ENCODE peak calls at places on chromosomes 11 and 22, in nine cellular contexts. One of them, this sample, is unnamed.

GRCh38 chr11:126892781-126893180 is 107.8 kb downstream of the KIRREL3 start:
- DNase-seq in upper lobe of left lung: no peak
- DNase-seq in stomach: no peak
- DNase-seq in spleen: no peak
- DNase-seq in esophagus muscularis mucosa: no peak
- DNase-seq in prostate gland: no peak
- DNase-seq in GM23338: no peak
- DNase-seq in HCT116: no peak
- DNase-seq in HL-60: no peak
- DNase-seq in this sample: no peak

GRCh38 chr11:61912991-61913698 is 4.2 kb downstream of the RAB3IL1 start:
- DNase-seq in upper lobe of left lung: peak
- DNase-seq in HL-60: no peak
- DNase-seq in HCT116: no peak
- DNase-seq in spleen: peak
- DNase-seq in GM23338: no peak
- DNase-seq in prostate gland: no peak
- DNase-seq in stomach: no peak
- DNase-seq in esophagus muscularis mucosa: no peak
- DNase-seq in this sample: no peak

GRCh38 chr11:134712228-134713145 is 300.4 kb upstream of the B3GAT1 start:
- DNase-seq in HL-60: no peak
- DNase-seq in GM23338: peak
- DNase-seq in spleen: peak
- DNase-seq in stomach: no peak
- DNase-seq in prostate gland: no peak
- DNase-seq in HCT116: no peak
- DNase-seq in esophagus muscularis mucosa: peak
- DNase-seq in upper lobe of left lung: no peak
- DNase-seq in this sample: no peak

GRCh38 chr22:28585324-28585723 is 94.3 kb downstream of the TTC28 start:
- DNase-seq in HL-60: no peak
- DNase-seq in spleen: no peak
- DNase-seq in esophagus muscularis mucosa: no peak
- DNase-seq in GM23338: peak
- DNase-seq in HCT116: no peak
- DNase-seq in prostate gland: no peak
- DNase-seq in upper lobe of left lung: no peak
- DNase-seq in stomach: no peak
- DNase-seq in this sample: no peak

GRCh38 chr11:3840870-3841425 is at the start of gene RHOG:
- DNase-seq in GM23338: peak
- DNase-seq in upper lobe of left lung: peak
- DNase-seq in esophagus muscularis mucosa: peak
- DNase-seq in stomach: peak
- DNase-seq in HCT116: no peak
- DNase-seq in prostate gland: peak
- DNase-seq in HL-60: peak
- DNase-seq in spleen: peak
- DNase-seq in this sample: no peak

GRCh38 chr11:107999759-108000455 is 8.8 kb upstream of the CUL5 start:
- DNase-seq in prostate gland: no peak
- DNase-seq in spleen: no peak
- DNase-seq in HL-60: no peak
- DNase-seq in upper lobe of left lung: no peak
- DNase-seq in esophagus muscularis mucosa: no peak
- DNase-seq in stomach: no peak
- DNase-seq in GM23338: peak
- DNase-seq in HCT116: peak
- DNase-seq in this sample: peak

GRCh38 chr11:121613724-121614123 is 161.0 kb upstream of the SORL1-AS1 start:
- DNase-seq in GM23338: no peak
- DNase-seq in HL-60: no peak
- DNase-seq in esophagus muscularis mucosa: no peak
- DNase-seq in prostate gland: no peak
- DNase-seq in HCT116: no peak
- DNase-seq in upper lobe of left lung: no peak
- DNase-seq in spleen: no peak
- DNase-seq in stomach: no peak
- DNase-seq in this sample: no peak

GRCh38 chr11:65329944-65330403 is 3.7 kb upstream of the DPF2 start:
- DNase-seq in GM23338: peak
- DNase-seq in esophagus muscularis mucosa: peak
- DNase-seq in spleen: peak
- DNase-seq in upper lobe of left lung: peak
- DNase-seq in prostate gland: peak
- DNase-seq in stomach: peak
- DNase-seq in HCT116: peak
- DNase-seq in HL-60: peak
- DNase-seq in this sample: peak

GRCh38 chr22:23509571-23510302 is 70.4 kb downstream of the IGLL1 start:
- DNase-seq in HCT116: no peak
- DNase-seq in esophagus muscularis mucosa: no peak
- DNase-seq in stomach: no peak
- DNase-seq in HL-60: no peak
- DNase-seq in GM23338: no peak
- DNase-seq in prostate gland: no peak
- DNase-seq in spleen: peak
- DNase-seq in upper lobe of left lung: no peak
- DNase-seq in this sample: no peak

GRCh38 chr11:3616721-3617460 is 24.9 kb downstream of the ART5 start:
- DNase-seq in spleen: peak
- DNase-seq in GM23338: no peak
- DNase-seq in HCT116: no peak
- DNase-seq in stomach: no peak
- DNase-seq in prostate gland: no peak
- DNase-seq in esophagus muscularis mucosa: no peak
- DNase-seq in upper lobe of left lung: no peak
- DNase-seq in HL-60: no peak
- DNase-seq in this sample: no peak

GRCh38 chr22:45818130-45819085 is 146.8 kb downstream of the ATXN10 start:
- DNase-seq in spleen: no peak
- DNase-seq in stomach: no peak
- DNase-seq in HCT116: no peak
- DNase-seq in prostate gland: peak
- DNase-seq in HL-60: no peak
- DNase-seq in upper lobe of left lung: peak
- DNase-seq in esophagus muscularis mucosa: peak
- DNase-seq in GM23338: peak
- DNase-seq in this sample: no peak

GRCh38 chr11:62108971-62109391 is 14.8 kb upstream of the INCENP start:
- DNase-seq in spleen: no peak
- DNase-seq in GM23338: no peak
- DNase-seq in upper lobe of left lung: no peak
- DNase-seq in stomach: no peak
- DNase-seq in HL-60: peak
- DNase-seq in prostate gland: no peak
- DNase-seq in HCT116: no peak
- DNase-seq in esophagus muscularis mucosa: no peak
- DNase-seq in this sample: no peak

DNA sequence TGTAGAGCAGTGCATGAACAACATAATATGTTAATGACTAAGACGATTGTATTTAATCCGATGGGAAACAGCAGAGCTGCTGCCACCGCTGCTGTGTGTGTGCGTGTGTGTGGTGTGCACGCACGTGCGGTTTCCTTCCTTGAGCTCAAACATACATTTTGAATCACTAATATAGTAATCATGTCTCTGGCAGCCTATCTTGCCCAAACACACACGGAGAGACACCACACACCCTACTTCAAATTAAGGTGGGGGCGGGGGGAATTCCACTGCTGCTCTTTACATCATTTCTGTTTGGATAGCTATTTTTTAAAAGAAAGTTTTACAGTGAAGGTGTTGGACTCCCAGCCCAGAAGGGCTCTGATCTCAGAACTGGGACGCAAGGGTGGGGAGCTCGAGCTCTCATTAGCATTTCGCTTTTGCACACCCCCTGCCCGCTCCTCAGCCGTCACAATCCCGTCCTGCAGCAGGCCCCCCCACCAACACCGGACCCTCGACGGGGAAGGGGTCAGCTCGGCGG is 648 bp upstream of the FAM83F start:
- DNase-seq in HL-60: no peak
- DNase-seq in stomach: no peak
- DNase-seq in HCT116: no peak
- DNase-seq in esophagus muscularis mucosa: no peak
- DNase-seq in prostate gland: no peak
- DNase-seq in GM23338: no peak
- DNase-seq in spleen: no peak
- DNase-seq in upper lobe of left lung: no peak
- DNase-seq in this sample: no peak
- H3K4me3 ChIP-seq in HL-60: no peak
- H3K4me3 ChIP-seq in stomach: peak
- H3K4me3 ChIP-seq in HCT116: peak
- H3K4me3 ChIP-seq in esophagus muscularis mucosa: peak
- H3K4me3 ChIP-seq in prostate gland: peak
- H3K4me3 ChIP-seq in GM23338: peak
- H3K4me3 ChIP-seq in spleen: peak
- H3K4me3 ChIP-seq in upper lobe of left lung: peak
- H3K4me3 ChIP-seq in this sample: no peak

GRCh38 chr22:38067028-38067415 is 9.8 kb downstream of the PICK1 start:
- DNase-seq in upper lobe of left lung: no peak
- DNase-seq in stomach: no peak
- DNase-seq in HL-60: no peak
- DNase-seq in GM23338: no peak
- DNase-seq in esophagus muscularis mucosa: no peak
- DNase-seq in HCT116: no peak
- DNase-seq in spleen: no peak
- DNase-seq in prostate gland: no peak
- DNase-seq in this sample: no peak

GRCh38 chr22:38066381-38067027 is 9.3 kb downstream of the PICK1 start:
- DNase-seq in stomach: no peak
- DNase-seq in prostate gland: no peak
- DNase-seq in upper lobe of left lung: no peak
- DNase-seq in HL-60: no peak
- DNase-seq in esophagus muscularis mucosa: no peak
- DNase-seq in spleen: no peak
- DNase-seq in GM23338: no peak
- DNase-seq in HCT116: no peak
- DNase-seq in this sample: no peak

GRCh38 chr22:38065539-38065938 is 8.3 kb downstream of the PICK1 start:
- DNase-seq in GM23338: no peak
- DNase-seq in esophagus muscularis mucosa: no peak
- DNase-seq in stomach: no peak
- DNase-seq in HL-60: no peak
- DNase-seq in prostate gland: no peak
- DNase-seq in spleen: no peak
- DNase-seq in upper lobe of left lung: no peak
- DNase-seq in HCT116: no peak
- DNase-seq in this sample: no peak

GRCh38 chr22:38067771-38068360 is 10.7 kb downstream of the PICK1 start:
- DNase-seq in upper lobe of left lung: no peak
- DNase-seq in stomach: no peak
- DNase-seq in spleen: no peak
- DNase-seq in esophagus muscularis mucosa: no peak
- DNase-seq in HCT116: no peak
- DNase-seq in GM23338: no peak
- DNase-seq in prostate gland: no peak
- DNase-seq in HL-60: no peak
- DNase-seq in this sample: no peak

DNA sequence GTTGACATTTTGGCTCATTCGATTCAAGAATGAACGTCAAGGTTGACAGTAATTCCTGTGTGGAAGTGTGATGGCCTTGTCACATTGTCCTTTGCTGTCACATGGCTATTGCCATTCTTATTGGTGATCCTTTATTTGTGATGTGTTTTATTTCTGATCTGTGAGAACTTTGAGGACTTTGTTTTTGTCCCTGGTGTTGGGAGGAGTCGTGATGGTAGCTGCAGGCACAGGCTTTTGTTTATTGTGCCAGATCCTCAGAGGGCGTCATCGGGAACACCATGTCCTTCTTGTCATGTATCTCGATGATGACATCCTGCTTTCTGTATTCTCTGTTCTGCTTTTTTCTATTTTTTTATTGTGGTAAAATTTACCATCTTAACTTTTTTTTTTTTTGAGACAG is 5.6 kb downstream of the PICK1 start:
- DNase-seq in upper lobe of left lung: peak
- DNase-seq in esophagus muscularis mucosa: no peak
- DNase-seq in HCT116: no peak
- DNase-seq in prostate gland: peak
- DNase-seq in spleen: no peak
- DNase-seq in HL-60: no peak
- DNase-seq in GM23338: no peak
- DNase-seq in stomach: no peak
- DNase-seq in this sample: no peak
- TF ChIP-seq POLR2AphosphoS5 in upper lobe of left lung: peak
- TF ChIP-seq POLR2AphosphoS5 in esophagus muscularis mucosa: peak
- TF ChIP-seq POLR2AphosphoS5 in HCT116: no peak
- TF ChIP-seq POLR2AphosphoS5 in prostate gland: peak
- TF ChIP-seq POLR2AphosphoS5 in spleen: peak
- TF ChIP-seq POLR2AphosphoS5 in HL-60: no peak
- TF ChIP-seq POLR2AphosphoS5 in GM23338: no peak
- TF ChIP-seq POLR2AphosphoS5 in stomach: no peak
- TF ChIP-seq POLR2AphosphoS5 in this sample: no peak

GRCh38 chr11:68551777-68552176 is 91.2 kb downstream of the PPP6R3 start:
- DNase-seq in GM23338: no peak
- DNase-seq in spleen: no peak
- DNase-seq in esophagus muscularis mucosa: no peak
- DNase-seq in HCT116: no peak
- DNase-seq in upper lobe of left lung: no peak
- DNase-seq in prostate gland: no peak
- DNase-seq in stomach: no peak
- DNase-seq in HL-60: no peak
- DNase-seq in this sample: no peak

GRCh38 chr11:68551223-68551622 is 90.7 kb downstream of the PPP6R3 start:
- DNase-seq in GM23338: no peak
- DNase-seq in spleen: no peak
- DNase-seq in upper lobe of left lung: no peak
- DNase-seq in HCT116: no peak
- DNase-seq in esophagus muscularis mucosa: no peak
- DNase-seq in HL-60: no peak
- DNase-seq in prostate gland: no peak
- DNase-seq in stomach: no peak
- DNase-seq in this sample: no peak

GRCh38 chr11:68552542-68552941 is 92.0 kb downstream of the PPP6R3 start:
- DNase-seq in esophagus muscularis mucosa: no peak
- DNase-seq in spleen: no peak
- DNase-seq in stomach: no peak
- DNase-seq in HL-60: peak
- DNase-seq in upper lobe of left lung: no peak
- DNase-seq in HCT116: no peak
- DNase-seq in prostate gland: no peak
- DNase-seq in GM23338: no peak
- DNase-seq in this sample: no peak

GRCh38 chr11:68549789-68550484 is 89.4 kb downstream of the PPP6R3 start:
- DNase-seq in esophagus muscularis mucosa: no peak
- DNase-seq in HL-60: no peak
- DNase-seq in spleen: no peak
- DNase-seq in stomach: no peak
- DNase-seq in HCT116: no peak
- DNase-seq in upper lobe of left lung: no peak
- DNase-seq in GM23338: no peak
- DNase-seq in prostate gland: no peak
- DNase-seq in this sample: no peak

GRCh38 chr11:68550485-68550817 is 89.9 kb downstream of the PPP6R3 start:
- DNase-seq in GM23338: no peak
- DNase-seq in esophagus muscularis mucosa: no peak
- DNase-seq in upper lobe of left lung: no peak
- DNase-seq in spleen: no peak
- DNase-seq in prostate gland: no peak
- DNase-seq in HCT116: no peak
- DNase-seq in HL-60: no peak
- DNase-seq in stomach: no peak
- DNase-seq in this sample: no peak
- H3K4me3 ChIP-seq in GM23338: no peak
- H3K4me3 ChIP-seq in esophagus muscularis mucosa: no peak
- H3K4me3 ChIP-seq in upper lobe of left lung: no peak
- H3K4me3 ChIP-seq in spleen: no peak
- H3K4me3 ChIP-seq in prostate gland: no peak
- H3K4me3 ChIP-seq in HCT116: no peak
- H3K4me3 ChIP-seq in HL-60: no peak
- H3K4me3 ChIP-seq in stomach: no peak
- H3K4me3 ChIP-seq in this sample: no peak

GRCh38 chr22:31177420-31178162 is 17.6 kb downstream of the RNF185 start:
- DNase-seq in esophagus muscularis mucosa: no peak
- DNase-seq in GM23338: no peak
- DNase-seq in prostate gland: peak
- DNase-seq in HCT116: no peak
- DNase-seq in upper lobe of left lung: no peak
- DNase-seq in stomach: no peak
- DNase-seq in spleen: no peak
- DNase-seq in HL-60: no peak
- DNase-seq in this sample: no peak
- TF ChIP-seq POLR2AphosphoS5 in esophagus muscularis mucosa: no peak
- TF ChIP-seq POLR2AphosphoS5 in GM23338: no peak
- TF ChIP-seq POLR2AphosphoS5 in prostate gland: peak
- TF ChIP-seq POLR2AphosphoS5 in HCT116: no peak
- TF ChIP-seq POLR2AphosphoS5 in upper lobe of left lung: no peak
- TF ChIP-seq POLR2AphosphoS5 in stomach: peak
- TF ChIP-seq POLR2AphosphoS5 in spleen: no peak
- TF ChIP-seq POLR2AphosphoS5 in HL-60: no peak
- TF ChIP-seq POLR2AphosphoS5 in this sample: no peak